ENCODE peak calls at places on chromosomes 5 and 9, in nine cellular contexts. W, C, F, L, M, B, X, E and J are unnamed samples.

GRCh38 chr9:17402309-17402708 is 176.6 kb upstream of the SH3GL2 start:
- DNase-seq in W (no peak), C (no peak), B (peak; percentile 51), M (no peak), F (no peak), E (no peak), L (no peak), X (no peak), J (no peak)

GRCh38 chr9:98249774-98250173 is 5.7 kb downstream of the TBC1D2 start:
- DNase-seq in E (no peak), M (no peak), F (no peak), W (no peak), X (no peak), B (no peak), L (no peak), C (no peak), J (no peak)

GRCh38 chr5:143929486-143929885 is 117.5 kb downstream of the HMHB1 start:
- DNase-seq in C (no peak), L (no peak), W (no peak), B (no peak), F (no peak), X (no peak), E (no peak), M (no peak), J (no peak)

GRCh38 chr5:152514827-152515397 is 109.8 kb upstream of the NMUR2 start:
- DNase-seq in W (no peak), F (no peak), X (no peak), L (no peak), C (no peak), E (no peak), B (peak; percentile 32), M (peak; percentile 10), J (no peak)

GRCh38 chr5:59772206-59772605 is 121.3 kb downstream of the PDE4D start:
- DNase-seq in W (no peak), X (no peak), C (no peak), F (no peak), L (no peak), B (no peak), E (no peak), M (no peak), J (no peak)

GRCh38 chr9:75161116-75161857 is 73.0 kb downstream of the OSTF1 start:
- DNase-seq in X (no peak), M (no peak), L (no peak), W (no peak), C (no peak), F (no peak), E (no peak), B (no peak), J (no peak)

GRCh38 chr9:131598121-131598520 is 52.8 kb downstream of the PRRT1B start:
- DNase-seq in L (no peak), M (no peak), X (no peak), C (no peak), E (no peak), F (peak; percentile 76), W (no peak), B (no peak), J (no peak)

GRCh38 chr5:163596536-163596935 is 91.1 kb downstream of the MAT2B start:
- DNase-seq in W (no peak), C (no peak), M (no peak), E (no peak), X (no peak), F (no peak), L (no peak), B (no peak), J (no peak)

GRCh38 chr5:36688722-36689121 is 82.3 kb downstream of the SLC1A3 start:
- DNase-seq in C (no peak), L (no peak), B (no peak), M (peak; percentile 32), F (no peak), W (no peak), E (no peak), X (no peak), J (no peak)

GRCh38 chr5:33536802-33537201 is 96.0 kb downstream of the TARS1 start:
- DNase-seq in M (no peak), L (no peak), B (no peak), X (no peak), F (no peak), E (no peak), W (peak; percentile 33), C (no peak), J (no peak)

GRCh38 chr5:142079243-142079642 is 29.3 kb upstream of the NDFIP1 start:
- DNase-seq in C (no peak), B (no peak), W (no peak), L (no peak), F (no peak), M (no peak), X (no peak), E (no peak), J (no peak)

GRCh38 chr9:133023117-133023890 is 7.5 kb upstream of the GTF3C5 start:
- DNase-seq in M (no peak), X (no peak), W (peak; percentile 18), L (no peak), F (no peak), E (no peak), B (no peak), C (no peak), J (no peak)

GRCh38 chr5:135829681-135830383 is 4.6 kb upstream of the SLC25A48 start:
- DNase-seq in F (peak; percentile 87), M (peak; percentile 79), B (peak; percentile 56), X (no peak), W (peak; percentile 79), L (peak; percentile 61), C (no peak), E (peak; percentile 36), J (no peak)

GRCh38 chr5:1555011-1555807 is 31.4 kb upstream of the LPCAT1 start:
- DNase-seq in C (no peak), B (peak; percentile 71), L (no peak), X (no peak), E (no peak), F (peak; percentile 54), M (peak; percentile 81), W (peak; percentile 29), J (peak; percentile 29)

GRCh38 chr9:13205824-13206223 is 73.7 kb downstream of the MPDZ start:
- DNase-seq in B (peak; percentile 21), M (no peak), F (no peak), E (no peak), X (no peak), W (no peak), C (no peak), L (no peak), J (no peak)

GRCh38 chr5:127133071-127133470 is 59.8 kb upstream of the C5orf63 start:
- DNase-seq in L (no peak), M (no peak), W (no peak), F (no peak), E (no peak), C (no peak), X (no peak), B (peak; percentile 5), J (no peak)

GRCh38 chr5:135263022-135263668 is 135.9 kb downstream of the MACROH2A1 start:
- DNase-seq in L (no peak), E (no peak), M (peak; percentile 19), B (no peak), W (no peak), F (no peak), C (no peak), X (no peak), J (no peak)

GRCh38 chr9:98575379-98576346 is 133.1 kb downstream of the GABBR2 start:
- DNase-seq in L (no peak), C (peak; percentile 80), X (no peak), F (no peak), E (no peak), W (no peak), M (no peak), B (peak; percentile 87), J (no peak)

GRCh38 chr5:173456751-173457171 is 128.5 kb upstream of the STC2 start:
- DNase-seq in E (no peak), F (no peak), B (peak; percentile 30), X (no peak), M (no peak), C (no peak), L (no peak), W (no peak), J (no peak)

GRCh38 chr9:99490736-99491135 is 268.7 kb downstream of the SEC61B start:
- DNase-seq in C (no peak), L (no peak), M (no peak), E (no peak), X (no peak), W (no peak), B (no peak), F (no peak), J (peak; percentile 17)

GRCh38 chr9:86369810-86370209 is 15.6 kb upstream of the TUT7 start:
- DNase-seq in F (no peak), W (no peak), X (no peak), C (no peak), B (peak; percentile 70), M (no peak), L (no peak), E (no peak), J (no peak)

GRCh38 chr5:94498199-94498598 is 120.2 kb downstream of the KIAA0825 start:
- DNase-seq in C (no peak), M (no peak), L (no peak), B (no peak), F (no peak), W (no peak), X (no peak), E (no peak), J (no peak)

GRCh38 chr5:6291961-6292360 is 86.4 kb downstream of the MED10 start:
- DNase-seq in W (no peak), F (no peak), C (no peak), L (no peak), X (no peak), E (no peak), B (no peak), M (no peak), J (no peak)
- TF ChIP-seq CTCF in W (peak; percentile 4), F (no peak), C (peak; percentile 36), L (no peak), X (no peak), E (peak; percentile 57), B (no peak), M (no peak), J (no peak)

GRCh38 chr9:708556-709432 is 132.7 kb upstream of the DMRT1 start:
- DNase-seq in C (no peak), E (no peak), B (no peak), X (no peak), L (no peak), M (no peak), F (no peak), W (peak; percentile 52), J (no peak)
- H3K4me3 ChIP-seq in C (no peak overlapping the region), E (peak overlapping the region; percentile 20), B (no peak overlapping the region), X (peak overlapping the region; percentile 11), L (no peak overlapping the region), M (no peak overlapping the region), F (peak overlapping the region; percentile 15), W (peak overlapping the region; percentile 1), J (peak overlapping the region; percentile 46)

GRCh38 chr9:11149065-11149464 is 536.3 kb upstream of the PTPRD start:
- DNase-seq in M (no peak), W (peak; percentile 9), F (no peak), E (no peak), B (no peak), L (no peak), C (no peak), X (no peak), J (no peak)
- TF ChIP-seq CTCF in M (no peak), W (no peak), F (no peak), E (no peak), B (no peak), L (no peak), C (no peak), X (no peak), J (no peak)

DNA sequence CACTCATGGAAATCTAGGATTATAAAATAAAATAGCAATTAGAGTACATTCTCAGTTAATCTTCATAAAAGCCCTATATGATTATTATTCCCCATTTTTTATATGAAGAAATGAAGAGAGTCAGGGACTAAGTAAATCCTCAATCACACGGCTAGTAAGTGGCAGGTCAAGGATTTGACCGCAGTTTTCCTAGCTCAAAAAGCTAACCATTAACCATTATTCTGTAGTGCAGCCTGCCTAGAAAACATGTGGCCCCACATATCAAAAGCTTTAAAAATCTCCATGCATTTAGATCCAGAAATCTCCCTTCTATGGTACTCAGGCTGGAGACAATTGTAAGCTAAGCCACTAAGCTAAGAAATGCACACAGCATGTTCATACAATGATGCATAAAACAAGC is 21.4 kb downstream of the EPB41L4A start:
- DNase-seq in L (no peak), C (no peak), M (no peak), E (no peak), F (no peak), X (no peak), W (no peak), B (no peak), J (no peak)
- H3K4me3 ChIP-seq in L (no peak overlapping the region), C (no peak overlapping the region), M (no peak overlapping the region), E (no peak overlapping the region), F (no peak overlapping the region), X (no peak overlapping the region), W (no peak overlapping the region), B (no peak overlapping the region), J (no peak overlapping the region)